ENCODE peak calls at places on chromosomes 6 and 20, in ten cellular contexts. R is brain microvascular endothelial cell, Q is Caco-2, O is NB4, I is heart right ventricle, K is thoracic aorta, E is neural crest cell, T is glutamatergic neuron, A is upper lobe of right lung, P is HFFc6. J is an unnamed sample.

GRCh38 chr6:7469696-7470095 is 71.8 kb upstream of the DSP start:
- DNase-seq in I (no peak), E (no peak), P (no peak), O (no peak), A (no peak), Q (no peak), R (no peak), K (no peak), T (no peak), J (no peak)

GRCh38 chr20:32336918-32337347 is 21.2 kb upstream of the ASXL1 start:
- DNase-seq in O (peak), R (no peak), E (no peak), Q (peak), P (no peak), T (no peak), A (no peak), I (no peak), K (no peak), J (no peak)

GRCh38 chr6:89273816-89274215 is 41.3 kb downstream of the GABRR2 start:
- DNase-seq in T (no peak), A (no peak), E (no peak), R (no peak), P (no peak), I (peak), Q (no peak), K (no peak), O (no peak), J (no peak)

GRCh38 chr6:138692978-138693909 is 80.3 kb upstream of the CCDC28A start:
- DNase-seq in I (peak), O (peak), K (no peak), P (peak), E (peak), A (peak), R (peak), T (peak), Q (peak), J (peak)

GRCh38 chr20:45052698-45053440 is 48.1 kb downstream of the KCNS1 start:
- DNase-seq in T (no peak), K (no peak), R (peak), A (no peak), I (no peak), P (peak), O (peak), E (no peak), Q (no peak), J (no peak)

GRCh38 chr6:143465546-143465945 is 14.9 kb downstream of the PEX3 start:
- DNase-seq in T (no peak), I (no peak), Q (no peak), P (no peak), A (no peak), E (no peak), K (no peak), O (no peak), R (no peak), J (no peak)

GRCh38 chr20:13183005-13183404 is 38.1 kb upstream of the ISM1 start:
- DNase-seq in Q (no peak), E (no peak), T (no peak), K (no peak), I (no peak), P (no peak), R (no peak), O (no peak), A (no peak), J (no peak)

GRCh38 chr6:132763269-132763668 is 5.6 kb upstream of the VNN2 start:
- DNase-seq in Q (no peak), K (no peak), T (no peak), P (no peak), O (peak), I (peak), E (no peak), A (no peak), R (no peak), J (peak)

GRCh38 chr20:56628015-56628872 is 862 bp upstream of the TFAP2C start:
- DNase-seq in R (no peak), Q (peak), K (no peak), T (peak), A (no peak), O (peak), I (no peak), E (peak), P (no peak), J (no peak)

GRCh38 chr6:36752187-36752885 is 54.7 kb downstream of the RAB44 start:
- DNase-seq in I (no peak), R (no peak), Q (no peak), O (no peak), E (no peak), A (no peak), P (no peak), T (no peak), K (no peak), J (no peak)

GRCh38 chr20:14477125-14477524 is 139.7 kb upstream of the FLRT3 start:
- DNase-seq in O (no peak), P (no peak), Q (no peak), A (no peak), R (peak), K (no peak), I (no peak), E (no peak), T (no peak), J (no peak)

GRCh38 chr6:135114355-135115145 is 59.9 kb upstream of the HBS1L start:
- DNase-seq in A (no peak), T (no peak), I (no peak), O (no peak), P (no peak), Q (no peak), K (no peak), E (no peak), R (no peak), J (no peak)

GRCh38 chr6:147035891-147036290 is 168.3 kb upstream of the STXBP5 start:
- DNase-seq in K (no peak), O (no peak), E (no peak), P (no peak), R (no peak), A (no peak), T (no peak), I (no peak), Q (no peak), J (no peak)

GRCh38 chr20:43973671-43974450 is 59.2 kb downstream of the TOX2 start:
- DNase-seq in Q (no peak), O (no peak), A (no peak), E (no peak), P (no peak), I (no peak), K (no peak), R (no peak), T (no peak), J (no peak)

GRCh38 chr6:11229267-11230043 is 3.0 kb downstream of the NEDD9 start:
- DNase-seq in Q (peak), R (no peak), A (no peak), E (peak), I (no peak), P (no peak), K (no peak), T (peak), O (no peak), J (no peak)

GRCh38 chr6:126040826-126041225 is 54.5 kb downstream of the TRMT11 start:
- DNase-seq in E (no peak), K (no peak), Q (no peak), A (no peak), O (peak), P (peak), I (no peak), T (no peak), R (peak), J (no peak)

GRCh38 chr20:63579017-63579705 is 5.1 kb upstream of the HELZ2 start:
- DNase-seq in O (peak), T (no peak), K (no peak), E (no peak), Q (no peak), R (no peak), I (no peak), A (no peak), P (no peak), J (no peak)

GRCh38 chr20:58649288-58650180 is 1.5 kb upstream of the STX16 start:
- DNase-seq in A (peak), K (no peak), O (no peak), R (no peak), I (peak), E (no peak), T (peak), P (no peak), Q (no peak), J (no peak)

GRCh38 chr20:61830956-61831355 is 234.7 kb downstream of the TAF4 start:
- DNase-seq in K (no peak), P (no peak), Q (no peak), A (no peak), R (no peak), T (no peak), O (no peak), I (no peak), E (no peak), J (no peak)

GRCh38 chr20:57396638-57397003 is 5.4 kb downstream of the RBM38 start:
- DNase-seq in I (no peak), Q (no peak), T (no peak), K (no peak), E (no peak), A (no peak), O (no peak), P (no peak), R (no peak), J (no peak)

GRCh38 chr6:11854418-11855165 is 76.0 kb upstream of the ADTRP start:
- DNase-seq in E (no peak), I (no peak), A (no peak), K (no peak), R (peak), P (peak), O (peak), Q (no peak), T (no peak), J (no peak)

GRCh38 chr20:57959018-57959417 is 249.2 kb upstream of the PMEPA1 start:
- DNase-seq in A (no peak), O (no peak), I (no peak), R (no peak), Q (no peak), E (no peak), T (no peak), K (no peak), P (no peak), J (no peak)

DNA sequence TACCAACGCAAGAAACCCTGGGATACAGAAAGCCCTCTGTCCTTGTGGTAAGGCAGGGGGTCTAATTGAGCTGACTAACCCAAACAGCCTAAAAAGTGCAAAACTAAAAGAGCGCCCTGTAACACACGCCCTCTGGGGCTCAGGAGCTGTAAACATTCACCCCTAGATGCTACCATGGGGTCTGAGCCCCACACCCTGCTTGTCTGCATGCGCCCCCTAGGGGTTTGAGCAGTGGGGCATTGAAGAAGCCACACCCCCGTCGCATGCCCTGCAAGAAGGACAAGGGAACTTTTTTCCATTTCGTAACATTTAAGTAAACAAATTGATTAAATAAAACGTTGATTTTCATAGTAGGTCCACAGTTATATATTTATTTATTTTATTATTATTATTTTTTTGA is 616.9 kb upstream of the MAN1A1 start:
- DNase-seq in P (no peak), R (no peak), A (no peak), T (no peak), Q (peak), E (no peak), K (no peak), O (peak), I (no peak), J (no peak)
- TF ChIP-seq CTCF in P (no peak), R (peak), A (no peak), T (no peak), Q (peak), E (no peak), K (no peak), O (peak), I (no peak), J (no peak)

DNA sequence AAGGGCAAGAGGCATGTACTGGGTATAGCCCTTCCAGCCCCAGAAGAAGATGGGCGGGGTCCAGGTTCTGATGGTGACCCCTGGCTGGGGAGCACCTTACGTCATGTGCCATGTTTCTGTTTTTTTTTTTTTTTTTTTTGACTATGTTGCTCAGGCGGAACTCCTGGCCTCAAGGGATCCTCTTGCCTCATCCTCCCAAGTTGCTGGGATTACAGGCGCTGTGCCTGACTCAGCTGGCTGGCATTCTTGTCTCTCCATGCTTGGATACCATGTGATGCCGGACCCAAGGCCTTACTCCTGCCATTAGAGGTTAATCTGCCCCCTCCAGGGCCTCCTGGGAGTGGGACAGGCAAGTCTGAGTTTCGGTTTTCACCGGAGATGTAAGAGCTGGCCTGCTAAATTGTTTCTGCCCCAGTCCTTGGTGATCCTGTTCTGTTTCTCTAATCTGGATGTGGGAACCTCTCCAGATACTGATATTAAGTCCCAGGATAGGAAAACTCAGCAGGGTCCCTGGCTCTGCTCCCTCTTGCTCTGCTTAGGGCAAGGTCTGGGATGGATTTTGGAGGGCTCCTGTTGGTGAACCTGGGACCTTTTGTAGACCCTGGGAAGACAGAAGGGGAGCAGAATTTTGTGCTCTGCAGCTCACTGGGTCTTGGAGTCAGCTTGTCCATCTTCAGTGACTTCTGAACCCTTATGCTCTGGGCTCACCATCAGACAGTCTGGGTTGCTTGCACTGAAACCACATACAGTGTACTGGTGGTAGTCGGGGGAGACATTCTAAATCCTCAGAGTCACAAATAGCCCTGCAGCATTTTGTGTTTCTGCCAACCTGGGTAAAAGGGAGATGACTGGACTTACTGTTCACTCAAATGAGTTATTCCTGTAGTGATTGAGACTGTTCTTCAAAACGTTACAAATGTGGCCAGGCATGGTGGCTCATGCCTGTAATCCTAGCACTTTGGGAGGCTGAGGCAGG is 45.1 kb downstream of the PTK7 start:
- DNase-seq in E (no peak), A (no peak), Q (peak), T (peak), P (peak), I (peak), O (no peak), K (peak), R (peak), J (no peak)
- TF ChIP-seq CTCF in E (no peak), A (no peak), Q (no peak), T (no peak), P (no peak), I (no peak), O (no peak), K (no peak), R (peak), J (no peak)

GRCh38 chr6:26087284-26088115 is at the start of gene HFE:
- DNase-seq in R (peak), I (peak), P (peak), Q (peak), T (no peak), K (no peak), E (peak), O (peak), A (peak), J (peak)
- TF ChIP-seq CTCF in R (peak), I (peak), P (peak), Q (no peak), T (no peak), K (peak), E (no peak), O (no peak), A (no peak), J (no peak)

DNA sequence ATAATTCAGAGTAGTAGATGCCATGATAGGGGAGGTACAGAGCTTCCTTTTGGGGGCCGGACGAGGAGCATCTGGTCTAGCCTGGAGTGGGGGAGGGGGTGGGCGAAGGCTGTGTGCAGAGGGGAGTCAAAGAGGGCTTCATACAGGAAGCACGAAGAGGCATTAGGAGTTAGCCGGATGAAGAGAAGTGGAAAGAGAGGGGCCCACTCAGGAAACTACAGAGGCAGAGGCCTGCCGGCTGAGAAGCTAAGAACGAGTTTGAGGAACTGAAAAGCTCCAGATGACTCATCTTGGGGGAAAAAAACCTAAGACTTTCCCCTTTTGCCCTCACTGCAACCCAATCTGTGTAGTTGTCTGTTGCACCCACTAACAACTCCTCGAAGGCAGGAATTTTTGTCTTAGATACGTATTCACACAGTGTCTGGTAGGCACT is 664 bp downstream of the CNPY3 start:
- DNase-seq in A (no peak), R (peak), K (no peak), T (no peak), P (peak), Q (no peak), I (peak), O (peak), E (no peak), J (peak)
- TF ChIP-seq CTCF in A (no peak), R (no peak), K (no peak), T (no peak), P (no peak), Q (no peak), I (no peak), O (no peak), E (no peak), J (no peak)